ENCODE peak calls at places on chromosomes 16 and 17, in four cellular contexts. One of them, this sample, is unnamed.

GRCh38 chr17:40093580-40094201 is 6.7 kb downstream of the NR1D1 start:
- DNase-seq in endothelial cell of umbilical vein: no peak
- DNase-seq in neural progenitor cell: peak; percentile 1
- DNase-seq in SK-N-SH: no peak
- DNase-seq in this sample: no peak

GRCh38 chr16:1336619-1337018 is 3.2 kb downstream of the BAIAP3 start:
- DNase-seq in endothelial cell of umbilical vein: no peak
- DNase-seq in neural progenitor cell: no peak
- DNase-seq in SK-N-SH: no peak
- DNase-seq in this sample: no peak

GRCh38 chr17:40694584-40694983 is 9.0 kb downstream of the KRT24 start:
- DNase-seq in endothelial cell of umbilical vein: no peak
- DNase-seq in neural progenitor cell: no peak
- DNase-seq in SK-N-SH: no peak
- DNase-seq in this sample: no peak

GRCh38 chr16:72787519-72788268 is 260.2 kb downstream of the ZFHX3 start:
- DNase-seq in endothelial cell of umbilical vein: peak; percentile 86
- DNase-seq in neural progenitor cell: peak; percentile 75
- DNase-seq in SK-N-SH: no peak
- DNase-seq in this sample: peak; percentile 67

GRCh38 chr17:1727258-1727789 is 2.8 kb downstream of the WDR81 start:
- DNase-seq in endothelial cell of umbilical vein: no peak
- DNase-seq in neural progenitor cell: no peak
- DNase-seq in SK-N-SH: no peak
- DNase-seq in this sample: no peak

GRCh38 chr17:63694974-63695773 is 4.8 kb downstream of the LIMD2 start:
- DNase-seq in endothelial cell of umbilical vein: no peak
- DNase-seq in neural progenitor cell: no peak
- DNase-seq in SK-N-SH: no peak
- DNase-seq in this sample: no peak

GRCh38 chr16:57019746-57020145 is 30.4 kb downstream of the NLRC5 start:
- DNase-seq in endothelial cell of umbilical vein: no peak
- DNase-seq in neural progenitor cell: no peak
- DNase-seq in SK-N-SH: no peak
- DNase-seq in this sample: no peak

GRCh38 chr16:47523342-47524006 is 62.3 kb downstream of the PHKB start:
- DNase-seq in endothelial cell of umbilical vein: peak; percentile 47
- DNase-seq in neural progenitor cell: no peak
- DNase-seq in SK-N-SH: no peak
- DNase-seq in this sample: no peak

GRCh38 chr17:43813386-43813785 is 19.6 kb downstream of the MPP3 start:
- DNase-seq in endothelial cell of umbilical vein: no peak
- DNase-seq in neural progenitor cell: no peak
- DNase-seq in SK-N-SH: no peak
- DNase-seq in this sample: no peak

GRCh38 chr16:88451586-88452484 is 1.2 kb upstream of the ZFPM1 start:
- DNase-seq in endothelial cell of umbilical vein: peak; percentile 12
- DNase-seq in neural progenitor cell: no peak
- DNase-seq in SK-N-SH: no peak
- DNase-seq in this sample: peak; percentile 49

GRCh38 chr16:69444873-69445517 is 20.6 kb downstream of the CYB5B start:
- DNase-seq in endothelial cell of umbilical vein: peak; percentile 63
- DNase-seq in neural progenitor cell: no peak
- DNase-seq in SK-N-SH: no peak
- DNase-seq in this sample: no peak

GRCh38 chr17:74512624-74513084 is 18.6 kb downstream of the CD300LB start:
- DNase-seq in endothelial cell of umbilical vein: no peak
- DNase-seq in neural progenitor cell: no peak
- DNase-seq in SK-N-SH: no peak
- DNase-seq in this sample: no peak

GRCh38 chr16:57639172-57639571 is 10.7 kb downstream of the ADGRG1 start:
- DNase-seq in endothelial cell of umbilical vein: no peak
- DNase-seq in neural progenitor cell: peak; percentile 98
- DNase-seq in SK-N-SH: peak; percentile 93
- DNase-seq in this sample: no peak

GRCh38 chr16:21990381-21990944 is 10.5 kb downstream of the PDZD9 start:
- DNase-seq in endothelial cell of umbilical vein: peak; percentile 41
- DNase-seq in neural progenitor cell: no peak
- DNase-seq in SK-N-SH: no peak
- DNase-seq in this sample: no peak

GRCh38 chr17:21418446-21419298 is 42.5 kb downstream of the KCNJ12 start:
- DNase-seq in endothelial cell of umbilical vein: no peak
- DNase-seq in neural progenitor cell: no peak
- DNase-seq in SK-N-SH: no peak
- DNase-seq in this sample: no peak

GRCh38 chr17:50015146-50015545 is 20.1 kb upstream of the DLX3 start:
- DNase-seq in endothelial cell of umbilical vein: no peak
- DNase-seq in neural progenitor cell: no peak
- DNase-seq in SK-N-SH: no peak
- DNase-seq in this sample: no peak
- H3K4me3 ChIP-seq in endothelial cell of umbilical vein: no peak overlapping the region
- H3K4me3 ChIP-seq in neural progenitor cell: no peak overlapping the region
- H3K4me3 ChIP-seq in SK-N-SH: no peak overlapping the region
- H3K4me3 ChIP-seq in this sample: no peak overlapping the region

GRCh38 chr16:82633964-82634600 is 7.3 kb downstream of the CDH13 start:
- DNase-seq in endothelial cell of umbilical vein: peak; percentile 87
- DNase-seq in neural progenitor cell: no peak
- DNase-seq in SK-N-SH: no peak
- DNase-seq in this sample: peak; percentile 38

GRCh38 chr16:82631701-82632685 is 5.2 kb downstream of the CDH13 start:
- DNase-seq in endothelial cell of umbilical vein: no peak
- DNase-seq in neural progenitor cell: peak; percentile 25
- DNase-seq in SK-N-SH: peak; percentile 38
- DNase-seq in this sample: no peak

GRCh38 chr16:82636958-82637357 is 10.2 kb downstream of the CDH13 start:
- DNase-seq in endothelial cell of umbilical vein: no peak
- DNase-seq in neural progenitor cell: no peak
- DNase-seq in SK-N-SH: no peak
- DNase-seq in this sample: peak; percentile 48

GRCh38 chr16:82636485-82636884 is 9.7 kb downstream of the CDH13 start:
- DNase-seq in endothelial cell of umbilical vein: no peak
- DNase-seq in neural progenitor cell: no peak
- DNase-seq in SK-N-SH: no peak
- DNase-seq in this sample: peak; percentile 61

DNA sequence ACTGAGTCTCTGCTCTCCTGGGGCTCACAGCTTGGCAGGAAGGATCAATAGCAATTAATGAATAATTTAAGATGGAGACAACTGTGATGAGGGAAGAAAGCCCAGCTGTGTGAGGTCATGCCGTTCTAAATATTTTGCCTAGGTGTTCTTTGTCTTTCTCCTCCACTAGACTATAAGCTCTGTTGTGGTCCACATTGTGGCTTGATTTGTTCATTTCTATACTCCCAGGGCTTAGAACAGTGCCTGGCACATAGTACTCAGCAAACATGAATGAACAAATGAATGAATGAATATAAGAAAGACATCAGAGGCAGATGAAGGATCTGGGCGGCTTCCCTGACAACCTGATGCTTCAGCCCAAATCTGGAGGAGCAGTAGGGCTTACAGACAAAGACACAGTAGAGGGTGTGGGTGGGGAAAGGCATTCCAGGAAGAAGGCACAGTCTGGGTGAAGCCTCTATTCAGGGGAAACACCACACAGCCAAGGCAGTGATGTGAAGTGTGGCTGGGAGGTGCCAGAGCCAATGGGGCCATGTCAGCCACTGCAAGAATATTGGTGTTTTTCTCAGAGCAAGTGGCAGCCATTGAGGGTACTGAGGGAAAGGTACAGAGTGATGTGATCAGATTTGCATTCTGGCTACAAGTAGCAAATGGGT is 8.3 kb downstream of the CDH13 start:
- DNase-seq in endothelial cell of umbilical vein: no peak
- DNase-seq in neural progenitor cell: no peak
- DNase-seq in SK-N-SH: no peak
- DNase-seq in this sample: no peak
- H3K9ac ChIP-seq in endothelial cell of umbilical vein: peak overlapping the region; percentile 51
- H3K9ac ChIP-seq in neural progenitor cell: no peak overlapping the region
- H3K9ac ChIP-seq in SK-N-SH: peak overlapping the region; percentile 61
- H3K9ac ChIP-seq in this sample: no peak overlapping the region

GRCh38 chr17:47882247-47882646 is 13.8 kb upstream of the SP2 start:
- DNase-seq in endothelial cell of umbilical vein: peak; percentile 38
- DNase-seq in neural progenitor cell: no peak
- DNase-seq in SK-N-SH: no peak
- DNase-seq in this sample: peak; percentile 72
- H3K27ac ChIP-seq in endothelial cell of umbilical vein: no peak overlapping the region
- H3K27ac ChIP-seq in neural progenitor cell: no peak overlapping the region
- H3K27ac ChIP-seq in SK-N-SH: no peak overlapping the region
- H3K27ac ChIP-seq in this sample: peak overlapping the region; percentile 30

GRCh38 chr16:15855704-15856003 is 1.2 kb downstream of the MYH11 start:
- DNase-seq in endothelial cell of umbilical vein: no peak
- DNase-seq in neural progenitor cell: no peak
- DNase-seq in SK-N-SH: no peak
- DNase-seq in this sample: no peak
- H3K4me3 ChIP-seq in endothelial cell of umbilical vein: no peak overlapping the region
- H3K4me3 ChIP-seq in neural progenitor cell: no peak overlapping the region
- H3K4me3 ChIP-seq in SK-N-SH: no peak overlapping the region
- H3K4me3 ChIP-seq in this sample: peak overlapping the region; percentile 24

This sample was measured in colonic mucosa.